ENCODE peak calls at places on chromosomes 13 and 19, in six cellular contexts. E is fibroblast of mammary gland, B is astrocyte, D is left lung, C is thoracic aorta, J is tibial nerve. H is an unnamed sample.

GRCh38 chr13:113297370-113297871 is 382 bp downstream of the LAMP1 start:
- DNase-seq in E (peak; percentile 11), C (no peak), J (no peak), B (no peak), D (no peak), H (peak; percentile 37)

GRCh38 chr19:44792286-44792685 is 14.6 kb downstream of the CBLC start:
- DNase-seq in C (no peak), D (no peak), B (no peak), J (no peak), E (no peak), H (no peak)

GRCh38 chr19:45151821-45152503 is 8.8 kb downstream of the NKPD1 start:
- DNase-seq in D (no peak), C (no peak), J (no peak), E (no peak), B (no peak), H (no peak)

GRCh38 chr13:70729369-70729768 is 621.1 kb upstream of the KLHL1 start:
- DNase-seq in B (no peak), E (no peak), J (no peak), C (no peak), D (no peak), H (peak; percentile 4)

GRCh38 chr19:1181606-1182005 is 7.5 kb upstream of the SBNO2 start:
- DNase-seq in D (peak; percentile 89), E (no peak), J (no peak), C (no peak), B (no peak), H (no peak)

GRCh38 chr13:114020750-114021463 is 47.0 kb upstream of the C13orf46 start:
- DNase-seq in J (no peak), C (no peak), D (peak; percentile 69), B (no peak), E (no peak), H (no peak)

GRCh38 chr19:18763674-18764590 is 27.2 kb downstream of the COMP start:
- DNase-seq in B (peak; percentile 65), E (peak; percentile 89), J (no peak), D (no peak), C (no peak), H (no peak)

GRCh38 chr13:103283451-103283820 is 217.2 kb upstream of the SLC10A2 start:
- DNase-seq in E (no peak), J (no peak), B (no peak), D (no peak), C (no peak), H (no peak)

GRCh38 chr13:34611678-34612077 is 330.4 kb upstream of the NBEA start:
- DNase-seq in J (no peak), D (no peak), E (no peak), C (no peak), B (peak; percentile 42), H (peak; percentile 45)

GRCh38 chr19:17420267-17420924 is 549 bp downstream of the MVB12A start:
- DNase-seq in C (no peak), J (no peak), D (peak; percentile 82), B (no peak), E (no peak), H (peak; percentile 13)

GRCh38 chr13:59450218-59450617 is 713.5 kb downstream of the DIAPH3 start:
- DNase-seq in D (no peak), E (no peak), C (no peak), B (no peak), J (no peak), H (no peak)

GRCh38 chr13:94595943-94596574 is at the start of gene TGDS:
- DNase-seq in D (peak; percentile 97), C (peak; percentile 65), B (peak; percentile 94), E (peak; percentile 93), J (peak; percentile 78), H (peak; percentile 95)
- TF ChIP-seq CTCF in D (no peak), C (no peak), B (no peak), E (no peak), J (peak; percentile 45), H (no peak)

GRCh38 chr19:13024958-13025653 is 29.8 kb downstream of the NFIX start:
- DNase-seq in B (no peak), D (peak; percentile 82), E (no peak), J (no peak), C (no peak), H (no peak)

GRCh38 chr19:13024126-13024957 is 29.1 kb downstream of the NFIX start:
- DNase-seq in J (no peak), B (no peak), C (no peak), E (no peak), D (peak; percentile 73), H (peak; percentile 30)

GRCh38 chr19:13027031-13027430 is 31.8 kb downstream of the NFIX start:
- DNase-seq in C (no peak), J (no peak), B (no peak), D (no peak), E (no peak), H (no peak)

GRCh38 chr19:13026478-13026999 is 31.3 kb downstream of the NFIX start:
- DNase-seq in J (no peak), D (no peak), E (peak; percentile 63), C (no peak), B (peak; percentile 68), H (no peak)

GRCh38 chr19:13025819-13026477 is 30.7 kb downstream of the NFIX start:
- DNase-seq in D (peak; percentile 41), C (no peak), B (no peak), J (no peak), E (no peak), H (no peak)
- H3K4me3 ChIP-seq in D (peak overlapping the region; percentile 33), C (peak overlapping the region; percentile 75), B (peak overlapping the region; percentile 70), J (no peak overlapping the region), E (peak overlapping the region; percentile 53), H (no peak overlapping the region)

DNA sequence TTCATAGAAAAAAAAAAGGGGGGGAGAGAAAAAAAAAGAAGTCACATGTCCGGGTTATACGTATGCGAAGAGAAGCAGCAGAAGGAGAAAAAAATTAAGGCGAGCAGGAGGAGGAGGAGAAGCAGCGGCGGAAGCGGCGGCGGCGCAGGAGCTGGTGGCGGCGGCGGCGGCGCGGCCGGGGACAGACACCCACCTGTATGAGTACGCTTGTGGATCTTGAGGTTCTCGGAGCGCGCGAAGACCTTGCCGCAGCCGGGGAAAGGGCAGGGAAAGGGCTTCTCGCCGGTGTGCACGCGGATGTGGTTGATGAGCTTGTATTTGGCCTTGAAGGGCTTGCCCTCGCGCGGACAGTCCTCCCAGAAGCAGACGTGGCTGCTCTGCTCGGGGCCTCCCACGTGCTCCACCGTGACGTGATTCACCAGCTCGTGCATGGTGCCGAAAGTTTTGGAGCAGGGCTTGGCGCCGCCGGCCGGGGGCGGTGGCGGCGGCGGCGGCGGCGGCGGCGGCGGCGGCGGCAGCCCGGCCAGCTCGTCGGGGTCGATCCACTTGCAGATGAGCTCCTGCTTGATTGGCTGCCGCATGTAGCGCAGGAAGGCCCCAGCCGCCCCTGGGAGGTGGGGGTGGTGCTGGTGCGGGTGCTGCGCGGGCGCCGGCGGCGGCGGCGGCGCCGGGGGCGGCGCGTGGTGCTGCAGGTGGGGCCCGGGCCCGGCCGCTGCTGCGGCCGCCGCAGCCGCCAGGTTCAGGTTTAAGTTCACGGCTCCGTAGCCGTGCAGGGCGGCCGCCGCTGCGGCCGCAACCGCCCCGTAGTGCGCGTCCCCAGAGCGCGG is 1.4 kb downstream of the ZIC5 start:
- DNase-seq in J (no peak), C (no peak), E (peak; percentile 26), B (no peak), D (peak; percentile 66), H (peak; percentile 72)
- TF ChIP-seq CTCF in J (no peak), C (no peak), E (no peak), B (no peak), D (no peak), H (no peak)

GRCh38 chr13:67772807-67773453 is 542.8 kb upstream of the PCDH9 start:
- DNase-seq in B (no peak), C (no peak), E (no peak), D (peak; percentile 81), J (no peak), H (no peak)

GRCh38 chr13:67769987-67770341 is 539.8 kb upstream of the PCDH9 start:
- DNase-seq in B (no peak), C (no peak), D (no peak), J (no peak), E (no peak), H (no peak)

GRCh38 chr13:67763984-67764383 is 533.8 kb upstream of the PCDH9 start:
- DNase-seq in B (no peak), D (no peak), J (no peak), E (no peak), C (no peak), H (no peak)

GRCh38 chr13:67771106-67771505 is 541.0 kb upstream of the PCDH9 start:
- DNase-seq in D (no peak), C (no peak), E (no peak), J (no peak), B (no peak), H (no peak)

DNA sequence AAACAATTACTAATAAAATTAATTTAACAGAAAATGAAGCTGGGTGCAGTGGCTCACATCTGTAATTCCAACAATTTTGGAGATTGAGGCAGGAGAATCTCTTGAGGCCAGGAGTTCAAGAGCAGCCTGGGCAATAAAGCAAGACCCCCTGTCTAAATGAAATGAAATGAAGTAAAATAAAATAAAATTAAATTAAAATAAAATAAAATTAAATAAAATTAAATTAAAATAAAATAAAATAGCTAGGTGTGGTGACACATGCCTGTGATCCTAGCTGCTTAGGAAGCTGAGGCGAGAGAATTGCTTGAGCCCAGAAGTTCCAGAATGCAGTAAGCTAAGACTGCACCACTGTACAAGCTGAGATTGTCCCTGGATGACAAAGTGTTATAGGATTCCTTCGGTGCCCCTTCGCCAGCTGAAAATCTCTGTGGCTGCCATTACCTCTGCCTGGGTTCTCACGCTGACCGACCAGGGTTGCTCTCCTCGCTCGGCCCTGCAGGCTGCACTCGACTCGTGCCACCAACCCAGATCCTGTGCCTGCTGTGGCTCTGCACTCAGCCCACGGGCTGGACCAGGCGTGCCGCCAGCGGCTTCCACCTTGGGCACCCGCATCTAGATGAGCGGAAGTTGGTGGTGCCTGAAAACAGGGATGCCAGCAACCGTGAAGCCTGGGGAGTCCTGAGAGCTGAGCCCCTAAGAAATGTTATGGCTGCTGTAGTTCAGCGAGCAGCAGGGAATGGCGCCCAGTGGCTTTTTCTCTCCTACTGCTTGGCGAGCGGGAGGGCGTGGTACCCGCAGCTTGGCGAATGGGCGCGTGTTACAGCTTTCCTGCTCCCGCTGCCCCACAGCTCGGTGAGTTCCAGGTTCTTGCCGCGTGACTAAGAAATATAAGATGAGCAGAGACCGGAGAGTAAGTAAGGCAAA is 539.2 kb upstream of the PCDH9 start:
- DNase-seq in J (no peak), C (no peak), D (peak; percentile 53), B (no peak), E (no peak), H (no peak)
- H3K4me3 ChIP-seq in J (no peak overlapping the region), C (no peak overlapping the region), D (no peak overlapping the region), B (no peak overlapping the region), E (no peak overlapping the region), H (no peak overlapping the region)

GRCh38 chr19:55591555-55591954 is 7.8 kb downstream of the FIZ1 start:
- DNase-seq in D (no peak), C (no peak), J (no peak), E (no peak), B (no peak), H (no peak)

GRCh38 chr19:55592391-55593090 is 6.8 kb downstream of the FIZ1 start:
- DNase-seq in E (no peak), D (peak; percentile 75), C (no peak), J (no peak), B (no peak), H (no peak)

GRCh38 chr19:55588738-55589137 is 8.1 kb upstream of the ZNF579 start:
- DNase-seq in D (peak; percentile 15), B (no peak), C (no peak), E (no peak), J (no peak), H (no peak)

GRCh38 chr19:55590621-55591020 is 8.7 kb downstream of the FIZ1 start:
- DNase-seq in J (no peak), C (no peak), B (no peak), D (no peak), E (no peak), H (peak; percentile 25)

GRCh38 chr19:55590109-55590508 is 9.2 kb downstream of the FIZ1 start:
- DNase-seq in E (no peak), C (no peak), B (no peak), D (peak; percentile 16), J (no peak), H (no peak)
- TF ChIP-seq CTCF in E (no peak), C (no peak), B (no peak), D (no peak), J (no peak), H (no peak)

H was measured in choroid plexus epithelial cell.